ENCODE peak calls at places on chromosomes 2 and 18, in six cellular contexts. One of them, this sample, is unnamed.

GRCh38 chr2:121764681-121765228 is 9.3 kb downstream of the TSN start:
- DNase-seq in tibial nerve: no peak
- DNase-seq in right lobe of liver: no peak
- DNase-seq in GM23248: no peak
- DNase-seq in psoas muscle: no peak
- DNase-seq in lung: no peak
- DNase-seq in this sample: no peak

GRCh38 chr2:207390302-207391095 is 139.3 kb upstream of the CREB1 start:
- DNase-seq in psoas muscle: no peak
- DNase-seq in GM23248: no peak
- DNase-seq in tibial nerve: no peak
- DNase-seq in lung: no peak
- DNase-seq in right lobe of liver: no peak
- DNase-seq in this sample: no peak

GRCh38 chr18:9039441-9039950 is 63.0 kb upstream of the NDUFV2 start:
- DNase-seq in lung: no peak
- DNase-seq in right lobe of liver: no peak
- DNase-seq in psoas muscle: no peak
- DNase-seq in GM23248: no peak
- DNase-seq in tibial nerve: no peak
- DNase-seq in this sample: no peak

GRCh38 chr2:127410871-127411396 is 7.3 kb upstream of the PROC start:
- DNase-seq in right lobe of liver: no peak
- DNase-seq in lung: peak; percentile 74
- DNase-seq in tibial nerve: no peak
- DNase-seq in psoas muscle: no peak
- DNase-seq in GM23248: peak; percentile 83
- DNase-seq in this sample: no peak

GRCh38 chr2:62731275-62731674 is 25.8 kb downstream of the EHBP1 start:
- DNase-seq in lung: no peak
- DNase-seq in right lobe of liver: no peak
- DNase-seq in tibial nerve: no peak
- DNase-seq in GM23248: no peak
- DNase-seq in psoas muscle: no peak
- DNase-seq in this sample: no peak

GRCh38 chr2:144111443-144111842 is 408.5 kb downstream of the ZEB2 start:
- DNase-seq in psoas muscle: no peak
- DNase-seq in GM23248: peak; percentile 85
- DNase-seq in lung: no peak
- DNase-seq in right lobe of liver: no peak
- DNase-seq in tibial nerve: no peak
- DNase-seq in this sample: no peak

GRCh38 chr2:214126135-214126534 is 284.7 kb upstream of the VWC2L start:
- DNase-seq in tibial nerve: no peak
- DNase-seq in GM23248: peak; percentile 35
- DNase-seq in lung: no peak
- DNase-seq in psoas muscle: no peak
- DNase-seq in right lobe of liver: no peak
- DNase-seq in this sample: no peak

GRCh38 chr18:43279015-43279758 is 1.9 kb upstream of the SYT4 start:
- DNase-seq in lung: no peak
- DNase-seq in psoas muscle: no peak
- DNase-seq in GM23248: peak; percentile 7
- DNase-seq in tibial nerve: no peak
- DNase-seq in right lobe of liver: no peak
- DNase-seq in this sample: no peak

GRCh38 chr2:233457356-233457755 is 103.1 kb downstream of the DGKD start:
- DNase-seq in psoas muscle: no peak
- DNase-seq in tibial nerve: no peak
- DNase-seq in lung: no peak
- DNase-seq in GM23248: no peak
- DNase-seq in right lobe of liver: peak; percentile 8
- DNase-seq in this sample: no peak

GRCh38 chr2:108243566-108243965 is 3.8 kb downstream of the SULT1C3 start:
- DNase-seq in tibial nerve: no peak
- DNase-seq in GM23248: peak; percentile 72
- DNase-seq in right lobe of liver: no peak
- DNase-seq in psoas muscle: no peak
- DNase-seq in lung: no peak
- DNase-seq in this sample: no peak

GRCh38 chr18:43159091-43159490 is 43.6 kb upstream of the RIT2 start:
- DNase-seq in GM23248: peak; percentile 6
- DNase-seq in psoas muscle: no peak
- DNase-seq in tibial nerve: no peak
- DNase-seq in lung: no peak
- DNase-seq in right lobe of liver: no peak
- DNase-seq in this sample: no peak

GRCh38 chr2:62478093-62478580 is 27.9 kb downstream of the TMEM17 start:
- DNase-seq in tibial nerve: peak; percentile 45
- DNase-seq in right lobe of liver: no peak
- DNase-seq in GM23248: peak; percentile 33
- DNase-seq in psoas muscle: no peak
- DNase-seq in lung: no peak
- DNase-seq in this sample: no peak

GRCh38 chr2:46914578-46915230 is 902 bp downstream of the MCFD2 start:
- DNase-seq in GM23248: no peak
- DNase-seq in right lobe of liver: no peak
- DNase-seq in lung: no peak
- DNase-seq in tibial nerve: no peak
- DNase-seq in psoas muscle: no peak
- DNase-seq in this sample: no peak

GRCh38 chr2:189836644-189837043 is 52.4 kb downstream of the PMS1 start:
- DNase-seq in lung: no peak
- DNase-seq in tibial nerve: no peak
- DNase-seq in GM23248: peak; percentile 78
- DNase-seq in right lobe of liver: no peak
- DNase-seq in psoas muscle: no peak
- DNase-seq in this sample: no peak

GRCh38 chr18:3952031-3952430 is 502.1 kb downstream of the TGIF1 start:
- DNase-seq in right lobe of liver: no peak
- DNase-seq in GM23248: no peak
- DNase-seq in tibial nerve: no peak
- DNase-seq in psoas muscle: no peak
- DNase-seq in lung: no peak
- DNase-seq in this sample: no peak

GRCh38 chr18:78406743-78407455 is 572.7 kb upstream of the SALL3 start:
- DNase-seq in psoas muscle: no peak
- DNase-seq in tibial nerve: no peak
- DNase-seq in GM23248: no peak
- DNase-seq in right lobe of liver: no peak
- DNase-seq in lung: no peak
- DNase-seq in this sample: no peak

GRCh38 chr2:74768401-74768914 is 65.5 kb upstream of the HK2 start:
- DNase-seq in tibial nerve: no peak
- DNase-seq in GM23248: peak; percentile 60
- DNase-seq in right lobe of liver: no peak
- DNase-seq in lung: no peak
- DNase-seq in psoas muscle: no peak
- DNase-seq in this sample: no peak

GRCh38 chr2:53913721-53914120 is 54.0 kb upstream of the GPR75 start:
- DNase-seq in GM23248: peak; percentile 83
- DNase-seq in lung: no peak
- DNase-seq in right lobe of liver: no peak
- DNase-seq in tibial nerve: no peak
- DNase-seq in psoas muscle: no peak
- DNase-seq in this sample: no peak

GRCh38 chr2:7609556-7610323 is 692.5 kb downstream of the RNF144A start:
- DNase-seq in tibial nerve: no peak
- DNase-seq in lung: no peak
- DNase-seq in GM23248: no peak
- DNase-seq in right lobe of liver: no peak
- DNase-seq in psoas muscle: no peak
- DNase-seq in this sample: no peak

GRCh38 chr2:30770791-30771190 is 36.5 kb downstream of the CAPN13 start:
- DNase-seq in tibial nerve: no peak
- DNase-seq in psoas muscle: no peak
- DNase-seq in right lobe of liver: no peak
- DNase-seq in lung: peak; percentile 15
- DNase-seq in GM23248: no peak
- DNase-seq in this sample: no peak

GRCh38 chr2:816278-816677 is 134.4 kb upstream of the SNTG2 start:
- DNase-seq in tibial nerve: no peak
- DNase-seq in GM23248: no peak
- DNase-seq in lung: no peak
- DNase-seq in psoas muscle: no peak
- DNase-seq in right lobe of liver: no peak
- DNase-seq in this sample: no peak

GRCh38 chr2:58045580-58046334 is 849 bp upstream of the VRK2 start:
- DNase-seq in lung: no peak
- DNase-seq in GM23248: no peak
- DNase-seq in right lobe of liver: peak; percentile 11
- DNase-seq in psoas muscle: no peak
- DNase-seq in tibial nerve: no peak
- DNase-seq in this sample: peak; percentile 1

GRCh38 chr2:151053661-151053990 is 208.0 kb downstream of the RBM43 start:
- DNase-seq in lung: no peak
- DNase-seq in right lobe of liver: no peak
- DNase-seq in tibial nerve: no peak
- DNase-seq in psoas muscle: no peak
- DNase-seq in GM23248: peak; percentile 82
- DNase-seq in this sample: no peak

GRCh38 chr2:9675369-9676351 is 44.9 kb upstream of the YWHAQ start:
- DNase-seq in GM23248: peak; percentile 97
- DNase-seq in right lobe of liver: no peak
- DNase-seq in lung: no peak
- DNase-seq in psoas muscle: peak; percentile 30
- DNase-seq in tibial nerve: no peak
- DNase-seq in this sample: no peak

GRCh38 chr2:210072922-210073509 is 70.6 kb downstream of the RPE start:
- DNase-seq in lung: no peak
- DNase-seq in right lobe of liver: no peak
- DNase-seq in GM23248: peak; percentile 73
- DNase-seq in tibial nerve: no peak
- DNase-seq in psoas muscle: no peak
- DNase-seq in this sample: no peak

GRCh38 chr2:74653589-74653984 is 460 bp upstream of the SEMA4F start:
- DNase-seq in psoas muscle: no peak
- DNase-seq in GM23248: no peak
- DNase-seq in lung: no peak
- DNase-seq in tibial nerve: no peak
- DNase-seq in right lobe of liver: no peak
- DNase-seq in this sample: peak; percentile 8

GRCh38 chr18:28185121-28185520 is 8.2 kb upstream of the CDH2 start:
- DNase-seq in right lobe of liver: no peak
- DNase-seq in psoas muscle: no peak
- DNase-seq in tibial nerve: no peak
- DNase-seq in lung: no peak
- DNase-seq in GM23248: no peak
- DNase-seq in this sample: no peak

GRCh38 chr2:44459754-44460153 is 98.0 kb downstream of the CAMKMT start:
- DNase-seq in psoas muscle: no peak
- DNase-seq in GM23248: no peak
- DNase-seq in right lobe of liver: no peak
- DNase-seq in lung: no peak
- DNase-seq in tibial nerve: no peak
- DNase-seq in this sample: no peak

GRCh38 chr2:119451336-119452050 is 19.8 kb downstream of the TMEM37 start:
- DNase-seq in GM23248: no peak
- DNase-seq in right lobe of liver: no peak
- DNase-seq in lung: no peak
- DNase-seq in tibial nerve: no peak
- DNase-seq in psoas muscle: no peak
- DNase-seq in this sample: no peak

DNA sequence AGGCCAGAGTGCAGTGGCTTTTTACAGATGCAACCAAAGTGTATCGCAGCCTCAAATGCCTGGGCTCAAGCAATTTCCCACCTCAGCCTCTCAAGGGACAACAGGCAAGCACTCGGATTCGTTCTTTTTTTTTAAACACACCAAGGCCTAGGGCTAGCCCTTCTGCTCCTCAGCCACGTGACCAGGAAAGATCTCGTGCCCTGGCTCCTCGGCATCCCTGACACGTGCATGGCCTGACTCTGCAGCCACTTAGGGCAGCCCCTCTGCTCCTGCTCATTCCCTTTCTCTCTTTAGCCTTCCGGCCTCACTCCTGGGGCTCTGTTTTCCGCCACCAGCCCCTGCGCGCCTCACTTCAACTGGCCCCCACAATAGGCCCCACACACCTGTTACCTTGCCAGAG is 18.4 kb downstream of the FAM178B start:
- DNase-seq in GM23248: no peak
- DNase-seq in tibial nerve: no peak
- DNase-seq in psoas muscle: no peak
- DNase-seq in lung: no peak
- DNase-seq in right lobe of liver: no peak
- DNase-seq in this sample: no peak
- H3K4me1 ChIP-seq in GM23248: no peaks in the 10 kb centered on the region
- H3K4me1 ChIP-seq in tibial nerve: peaks cover 21% of the 10 kb centered on the region
- H3K4me1 ChIP-seq in psoas muscle: no peaks in the 10 kb centered on the region
- H3K4me1 ChIP-seq in lung: no peaks in the 10 kb centered on the region
- H3K4me1 ChIP-seq in right lobe of liver: no peaks in the 10 kb centered on the region
- H3K4me1 ChIP-seq in this sample: peaks cover 56% of the 10 kb centered on the region

GRCh38 chr2:175166216-175166824 is 1.7 kb downstream of the ATF2 start:
- DNase-seq in right lobe of liver: no peak
- DNase-seq in psoas muscle: no peak
- DNase-seq in GM23248: peak; percentile 31
- DNase-seq in tibial nerve: no peak
- DNase-seq in lung: no peak
- DNase-seq in this sample: no peak
- H3K4me3 ChIP-seq in right lobe of liver: no peak overlapping the region
- H3K4me3 ChIP-seq in psoas muscle: peak overlapping the region; percentile 81
- H3K4me3 ChIP-seq in GM23248: peak overlapping the region; percentile 99
- H3K4me3 ChIP-seq in tibial nerve: peak overlapping the region; percentile 84
- H3K4me3 ChIP-seq in lung: no peak overlapping the region
- H3K4me3 ChIP-seq in this sample: peak overlapping the region; percentile 99

GRCh38 chr18:25701821-25702220 is 349.9 kb upstream of the ZNF521 start:
- DNase-seq in right lobe of liver: no peak
- DNase-seq in GM23248: no peak
- DNase-seq in tibial nerve: no peak
- DNase-seq in lung: no peak
- DNase-seq in psoas muscle: no peak
- DNase-seq in this sample: no peak
- H3K4me1 ChIP-seq in right lobe of liver: no peaks in the 10 kb centered on the region
- H3K4me1 ChIP-seq in GM23248: no peaks in the 10 kb centered on the region
- H3K4me1 ChIP-seq in tibial nerve: no peaks in the 10 kb centered on the region
- H3K4me1 ChIP-seq in lung: no peaks in the 10 kb centered on the region
- H3K4me1 ChIP-seq in psoas muscle: no peaks in the 10 kb centered on the region
- H3K4me1 ChIP-seq in this sample: no peaks in the 10 kb centered on the region

DNA sequence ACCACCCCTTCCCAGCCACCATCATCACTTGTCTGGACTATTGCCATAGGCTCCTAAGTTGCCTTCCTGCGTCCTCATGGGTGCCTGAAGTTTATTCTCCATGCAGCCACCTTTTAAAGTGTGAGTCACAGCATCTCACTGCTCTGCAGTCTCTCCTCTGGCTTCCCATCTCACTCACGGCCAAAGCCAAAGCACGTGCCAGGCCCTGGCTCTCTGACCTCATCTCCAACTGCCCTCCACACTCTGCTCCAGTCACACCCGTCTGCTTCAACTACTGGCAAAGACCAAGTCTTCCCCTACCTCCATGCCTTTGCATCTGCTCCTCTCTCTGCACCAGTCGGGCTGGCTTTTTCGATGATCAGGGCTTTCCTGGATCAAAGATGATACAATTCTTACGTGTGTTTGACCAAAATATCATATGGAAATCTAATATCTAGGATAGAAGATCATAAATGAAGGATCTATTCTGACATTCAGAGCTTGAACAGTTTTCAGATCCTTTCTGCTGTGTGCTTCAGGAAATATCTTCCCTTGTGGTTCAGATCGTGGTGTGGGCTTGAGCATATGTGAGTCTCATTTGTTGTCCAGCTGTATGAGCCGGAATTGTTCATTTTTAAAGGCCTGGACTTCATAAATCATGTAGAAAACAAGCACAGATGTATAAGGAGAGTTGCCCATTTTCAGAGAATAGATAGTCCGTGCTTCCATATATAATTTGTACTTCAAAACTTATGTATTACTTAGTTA is 175.6 kb downstream of the PRKCE start:
- DNase-seq in right lobe of liver: no peak
- DNase-seq in psoas muscle: peak; percentile 78
- DNase-seq in GM23248: peak; percentile 95
- DNase-seq in lung: peak; percentile 46
- DNase-seq in tibial nerve: no peak
- DNase-seq in this sample: no peak
- H3K4me3 ChIP-seq in right lobe of liver: no peak overlapping the region
- H3K4me3 ChIP-seq in psoas muscle: no peak overlapping the region
- H3K4me3 ChIP-seq in GM23248: peak overlapping the region; percentile 9
- H3K4me3 ChIP-seq in lung: no peak overlapping the region
- H3K4me3 ChIP-seq in tibial nerve: no peak overlapping the region
- H3K4me3 ChIP-seq in this sample: no peak overlapping the region

This sample was measured in CD8-positive, alpha-beta memory T cell.